ENCODE peak calls at places on chromosome 14, in seven cellular contexts. W is WERI-Rb-1, F is heart left ventricle, G is left lung, B is GM10248, Q is mammary epithelial cell, Z is uterus. A is an unnamed sample.

GRCh38 chr14:93049867-93050331 is 65.8 kb downstream of the ITPK1 start:
- DNase-seq in W (no peak), F (no peak), G (peak; percentile 54), B (no peak), Q (no peak), Z (no peak), A (no peak)

GRCh38 chr14:75877292-75877691 is 104.5 kb downstream of the TGFB3 start:
- DNase-seq in W (no peak), F (peak; percentile 47), G (no peak), B (no peak), Q (peak; percentile 96), Z (no peak), A (no peak)

GRCh38 chr14:74609721-74610120 is 2.3 kb downstream of the LTBP2 start:
- DNase-seq in W (no peak), F (no peak), G (no peak), B (no peak), Q (peak; percentile 34), Z (peak; percentile 20), A (no peak)

GRCh38 chr14:68704736-68705720 is 87.8 kb downstream of the ZFP36L1 start:
- DNase-seq in W (no peak), F (no peak), G (no peak), B (no peak), Q (peak; percentile 63), Z (peak; percentile 56), A (no peak)

GRCh38 chr14:85702191-85702590 is 172.2 kb downstream of the FLRT2 start:
- DNase-seq in W (no peak), F (no peak), G (no peak), B (no peak), Q (no peak), Z (no peak), A (no peak)

GRCh38 chr14:32620724-32621123 is 291.6 kb downstream of the AKAP6 start:
- DNase-seq in W (no peak), F (no peak), G (no peak), B (no peak), Q (no peak), Z (no peak), A (no peak)

GRCh38 chr14:95817271-95817670 is 59.4 kb upstream of the TUNAR start:
- DNase-seq in W (no peak), F (no peak), G (no peak), B (no peak), Q (no peak), Z (no peak), A (no peak)

GRCh38 chr14:89466460-89466859 is 49.4 kb upstream of the FOXN3 start:
- DNase-seq in W (no peak), F (no peak), G (no peak), B (peak; percentile 30), Q (no peak), Z (no peak), A (no peak)

GRCh38 chr14:89564291-89564957 is 147.4 kb upstream of the FOXN3 start:
- DNase-seq in W (no peak), F (no peak), G (no peak), B (no peak), Q (no peak), Z (no peak), A (no peak)

GRCh38 chr14:101181717-101182313 is 278.3 kb upstream of the RTL1 start:
- DNase-seq in W (no peak), F (no peak), G (peak; percentile 31), B (peak; percentile 4), Q (no peak), Z (no peak), A (no peak)
- TF ChIP-seq CTCF in W (no peak), F (no peak), G (no peak), B (no peak), Q (no peak), Z (no peak), A (no peak)

GRCh38 chr14:63993992-63994391 is 141.2 kb downstream of the SYNE2 start:
- DNase-seq in W (no peak), F (no peak), G (no peak), B (no peak), Q (peak; percentile 17), Z (no peak), A (no peak)
- TF ChIP-seq CTCF in W (no peak), F (peak; percentile 33), G (no peak), B (no peak), Q (peak; percentile 47), Z (peak; percentile 18), A (no peak)

GRCh38 chr14:67151082-67151666 is 38.1 kb upstream of the GARIN2 start:
- DNase-seq in W (no peak), F (no peak), G (no peak), B (no peak), Q (no peak), Z (no peak), A (no peak)
- TF ChIP-seq CTCF in W (no peak), F (no peak), G (no peak), B (no peak), Q (peak; percentile 12), Z (peak; percentile 32), A (no peak)

GRCh38 chr14:70171719-70172118 is 17.0 kb downstream of the SLC8A3 start:
- DNase-seq in W (no peak), F (no peak), G (no peak), B (peak; percentile 23), Q (no peak), Z (no peak), A (no peak)
- TF ChIP-seq CTCF in W (no peak), F (no peak), G (no peak), B (no peak), Q (no peak), Z (no peak), A (no peak)

GRCh38 chr14:103770500-103770899 is 54.9 kb downstream of the ZFYVE21 start:
- DNase-seq in W (no peak), F (no peak), G (no peak), B (no peak), Q (no peak), Z (no peak), A (no peak)

GRCh38 chr14:103772078-103772712 is 56.6 kb downstream of the ZFYVE21 start:
- DNase-seq in W (no peak), F (no peak), G (no peak), B (no peak), Q (no peak), Z (no peak), A (no peak)

GRCh38 chr14:103767306-103767894 is 51.8 kb downstream of the ZFYVE21 start:
- DNase-seq in W (peak; percentile 58), F (no peak), G (no peak), B (no peak), Q (no peak), Z (no peak), A (no peak)

GRCh38 chr14:103775506-103775905 is 59.9 kb downstream of the ZFYVE21 start:
- DNase-seq in W (no peak), F (no peak), G (no peak), B (no peak), Q (no peak), Z (no peak), A (no peak)

GRCh38 chr14:103770902-103771301 is 55.3 kb downstream of the ZFYVE21 start:
- DNase-seq in W (no peak), F (no peak), G (no peak), B (no peak), Q (no peak), Z (no peak), A (no peak)
- TF ChIP-seq CTCF in W (peak; percentile 33), F (no peak), G (no peak), B (no peak), Q (no peak), Z (no peak), A (no peak)

DNA sequence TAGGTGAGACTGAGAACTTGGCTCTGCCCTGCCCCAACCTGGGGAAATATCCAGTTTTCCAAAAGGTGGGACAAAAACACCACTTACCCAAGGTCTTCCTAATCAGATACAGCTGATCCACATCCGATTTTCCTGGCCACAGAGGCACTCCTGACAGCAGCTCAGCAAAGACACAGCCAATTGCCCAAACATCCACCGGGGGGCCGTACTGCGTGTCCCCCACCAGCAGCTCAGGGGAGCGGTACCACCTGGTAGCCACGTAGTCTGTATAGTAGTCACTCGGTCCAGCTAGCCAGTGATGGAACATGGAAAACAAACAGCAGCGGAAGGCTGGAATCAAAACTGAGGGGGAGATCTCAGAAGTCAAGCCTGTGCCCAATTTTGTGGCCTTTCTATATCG is 28.8 kb downstream of the DMAC2L start:
- DNase-seq in W (peak; percentile 53), F (no peak), G (no peak), B (no peak), Q (no peak), Z (no peak), A (no peak)
- TF ChIP-seq CTCF in W (peak; percentile 64), F (no peak), G (no peak), B (peak; percentile 17), Q (peak; percentile 4), Z (no peak), A (no peak)

GRCh38 chr14:100902295-100902694 is 1.2 kb downstream of the RTL1 start:
- DNase-seq in W (no peak), F (no peak), G (no peak), B (no peak), Q (no peak), Z (no peak), A (no peak)
- TF ChIP-seq CTCF in W (peak; percentile 42), F (no peak), G (no peak), B (no peak), Q (peak; percentile 34), Z (no peak), A (no peak)

A was measured in activated B cell treated with CpG ODN at 0.5 μM for 24 hours.